ENCODE peak calls at places on chromosomes 3 and 15, in five cellular contexts. One of them, this sample, is unnamed.

GRCh38 chr3:116153174-116153573 is 292.1 kb downstream of the LSAMP start:
- DNase-seq in aorta: no peak
- DNase-seq in fibroblast of pulmonary artery: peak
- DNase-seq in fibroblast of lung: peak
- DNase-seq in bronchial epithelial cell: no peak
- DNase-seq in this sample: no peak

GRCh38 chr3:146256851-146257486 is 6.1 kb upstream of the PLSCR4 start:
- DNase-seq in aorta: no peak
- DNase-seq in fibroblast of pulmonary artery: peak
- DNase-seq in fibroblast of lung: peak
- DNase-seq in bronchial epithelial cell: no peak
- DNase-seq in this sample: peak

GRCh38 chr3:155352900-155353490 is 59.5 kb upstream of the STRIT1 start:
- DNase-seq in aorta: no peak
- DNase-seq in fibroblast of pulmonary artery: peak
- DNase-seq in fibroblast of lung: peak
- DNase-seq in bronchial epithelial cell: peak
- DNase-seq in this sample: no peak

GRCh38 chr3:172617976-172618375 is 92.9 kb downstream of the NCEH1 start:
- DNase-seq in aorta: no peak
- DNase-seq in fibroblast of pulmonary artery: no peak
- DNase-seq in fibroblast of lung: no peak
- DNase-seq in bronchial epithelial cell: no peak
- DNase-seq in this sample: no peak

GRCh38 chr15:68228971-68229385 is 550 bp downstream of the CLN6 start:
- DNase-seq in aorta: no peak
- DNase-seq in fibroblast of pulmonary artery: no peak
- DNase-seq in fibroblast of lung: no peak
- DNase-seq in bronchial epithelial cell: peak
- DNase-seq in this sample: no peak

GRCh38 chr3:29281265-29282228 is 676 bp downstream of the RBMS3 start:
- DNase-seq in aorta: peak
- DNase-seq in fibroblast of pulmonary artery: peak
- DNase-seq in fibroblast of lung: peak
- DNase-seq in bronchial epithelial cell: peak
- DNase-seq in this sample: no peak

GRCh38 chr15:98674336-98674735 is 26.0 kb downstream of the IGF1R start:
- DNase-seq in aorta: no peak
- DNase-seq in fibroblast of pulmonary artery: peak
- DNase-seq in fibroblast of lung: no peak
- DNase-seq in bronchial epithelial cell: peak
- DNase-seq in this sample: no peak

GRCh38 chr15:85770722-85771041 is 24.0 kb downstream of the KLHL25 start:
- DNase-seq in aorta: no peak
- DNase-seq in fibroblast of pulmonary artery: no peak
- DNase-seq in fibroblast of lung: no peak
- DNase-seq in bronchial epithelial cell: no peak
- DNase-seq in this sample: no peak

GRCh38 chr3:64909757-64910475 is 222.1 kb upstream of the ADAMTS9 start:
- DNase-seq in aorta: no peak
- DNase-seq in fibroblast of pulmonary artery: no peak
- DNase-seq in fibroblast of lung: no peak
- DNase-seq in bronchial epithelial cell: no peak
- DNase-seq in this sample: no peak

GRCh38 chr15:45634442-45635190 is at the start of gene SQOR:
- DNase-seq in aorta: peak
- DNase-seq in fibroblast of pulmonary artery: peak
- DNase-seq in fibroblast of lung: peak
- DNase-seq in bronchial epithelial cell: peak
- DNase-seq in this sample: no peak

GRCh38 chr3:17745894-17746293 is 3.5 kb upstream of the TBC1D5 start:
- DNase-seq in aorta: no peak
- DNase-seq in fibroblast of pulmonary artery: no peak
- DNase-seq in fibroblast of lung: no peak
- DNase-seq in bronchial epithelial cell: no peak
- DNase-seq in this sample: no peak

GRCh38 chr3:80060664-80061063 is 292.9 kb upstream of the ROBO1 start:
- DNase-seq in aorta: no peak
- DNase-seq in fibroblast of pulmonary artery: peak
- DNase-seq in fibroblast of lung: peak
- DNase-seq in bronchial epithelial cell: no peak
- DNase-seq in this sample: no peak

GRCh38 chr15:60390231-60390630 is 7.6 kb downstream of the ANXA2 start:
- DNase-seq in aorta: no peak
- DNase-seq in fibroblast of pulmonary artery: no peak
- DNase-seq in fibroblast of lung: no peak
- DNase-seq in bronchial epithelial cell: peak
- DNase-seq in this sample: no peak

GRCh38 chr15:70792171-70792573 is 28.8 kb upstream of the UACA start:
- DNase-seq in aorta: no peak
- DNase-seq in fibroblast of pulmonary artery: peak
- DNase-seq in fibroblast of lung: no peak
- DNase-seq in bronchial epithelial cell: peak
- DNase-seq in this sample: no peak

GRCh38 chr15:91548588-91548987 is 304.9 kb upstream of the SLCO3A1 start:
- DNase-seq in aorta: no peak
- DNase-seq in fibroblast of pulmonary artery: peak
- DNase-seq in fibroblast of lung: peak
- DNase-seq in bronchial epithelial cell: no peak
- DNase-seq in this sample: no peak

GRCh38 chr3:186365202-186365974 is 3.4 kb upstream of the DGKG start:
- DNase-seq in aorta: peak
- DNase-seq in fibroblast of pulmonary artery: no peak
- DNase-seq in fibroblast of lung: no peak
- DNase-seq in bronchial epithelial cell: no peak
- DNase-seq in this sample: no peak

GRCh38 chr3:7917443-7918151 is 584.0 kb upstream of the LMCD1 start:
- DNase-seq in aorta: no peak
- DNase-seq in fibroblast of pulmonary artery: no peak
- DNase-seq in fibroblast of lung: no peak
- DNase-seq in bronchial epithelial cell: no peak
- DNase-seq in this sample: no peak

GRCh38 chr3:45180899-45181298 is 34.7 kb upstream of the CDCP1 start:
- DNase-seq in aorta: no peak
- DNase-seq in fibroblast of pulmonary artery: no peak
- DNase-seq in fibroblast of lung: no peak
- DNase-seq in bronchial epithelial cell: no peak
- DNase-seq in this sample: no peak

GRCh38 chr3:196147116-196147515 is 64.1 kb downstream of the ZDHHC19 start:
- DNase-seq in aorta: no peak
- DNase-seq in fibroblast of pulmonary artery: no peak
- DNase-seq in fibroblast of lung: no peak
- DNase-seq in bronchial epithelial cell: no peak
- DNase-seq in this sample: no peak

GRCh38 chr3:19077388-19077787 is 70.9 kb upstream of the KCNH8 start:
- DNase-seq in aorta: no peak
- DNase-seq in fibroblast of pulmonary artery: no peak
- DNase-seq in fibroblast of lung: no peak
- DNase-seq in bronchial epithelial cell: no peak
- DNase-seq in this sample: no peak

GRCh38 chr3:24548278-24548677 is 53.6 kb upstream of the THRB start:
- DNase-seq in aorta: no peak
- DNase-seq in fibroblast of pulmonary artery: no peak
- DNase-seq in fibroblast of lung: peak
- DNase-seq in bronchial epithelial cell: peak
- DNase-seq in this sample: no peak

GRCh38 chr3:155991847-155992246 is 121.4 kb downstream of the GMPS start:
- DNase-seq in aorta: no peak
- DNase-seq in fibroblast of pulmonary artery: no peak
- DNase-seq in fibroblast of lung: no peak
- DNase-seq in bronchial epithelial cell: peak
- DNase-seq in this sample: no peak

GRCh38 chr15:74696808-74697207 is 984 bp upstream of the EDC3 start:
- DNase-seq in aorta: no peak
- DNase-seq in fibroblast of pulmonary artery: no peak
- DNase-seq in fibroblast of lung: no peak
- DNase-seq in bronchial epithelial cell: no peak
- DNase-seq in this sample: no peak

GRCh38 chr15:58472221-58472620 is 40.4 kb downstream of the LIPC start:
- DNase-seq in aorta: no peak
- DNase-seq in fibroblast of pulmonary artery: peak
- DNase-seq in fibroblast of lung: no peak
- DNase-seq in bronchial epithelial cell: peak
- DNase-seq in this sample: no peak

GRCh38 chr15:36645106-36645505 is 65.7 kb downstream of the CDIN1 start:
- DNase-seq in aorta: no peak
- DNase-seq in fibroblast of pulmonary artery: peak
- DNase-seq in fibroblast of lung: peak
- DNase-seq in bronchial epithelial cell: peak
- DNase-seq in this sample: no peak

GRCh38 chr3:43885908-43886618 is 195.3 kb downstream of the ABHD5 start:
- DNase-seq in aorta: no peak
- DNase-seq in fibroblast of pulmonary artery: no peak
- DNase-seq in fibroblast of lung: no peak
- DNase-seq in bronchial epithelial cell: no peak
- DNase-seq in this sample: no peak

GRCh38 chr15:71294636-71295241 is 179.5 kb downstream of the THSD4 start:
- DNase-seq in aorta: no peak
- DNase-seq in fibroblast of pulmonary artery: peak
- DNase-seq in fibroblast of lung: peak
- DNase-seq in bronchial epithelial cell: peak
- DNase-seq in this sample: no peak

GRCh38 chr3:119659584-119660291 is 651 bp downstream of the POPDC2 start:
- DNase-seq in aorta: no peak
- DNase-seq in fibroblast of pulmonary artery: no peak
- DNase-seq in fibroblast of lung: no peak
- DNase-seq in bronchial epithelial cell: no peak
- DNase-seq in this sample: no peak
- H3K4me3 ChIP-seq in aorta: no peak
- H3K4me3 ChIP-seq in fibroblast of pulmonary artery: no peak
- H3K4me3 ChIP-seq in fibroblast of lung: no peak
- H3K4me3 ChIP-seq in bronchial epithelial cell: no peak
- H3K4me3 ChIP-seq in this sample: no peak

DNA sequence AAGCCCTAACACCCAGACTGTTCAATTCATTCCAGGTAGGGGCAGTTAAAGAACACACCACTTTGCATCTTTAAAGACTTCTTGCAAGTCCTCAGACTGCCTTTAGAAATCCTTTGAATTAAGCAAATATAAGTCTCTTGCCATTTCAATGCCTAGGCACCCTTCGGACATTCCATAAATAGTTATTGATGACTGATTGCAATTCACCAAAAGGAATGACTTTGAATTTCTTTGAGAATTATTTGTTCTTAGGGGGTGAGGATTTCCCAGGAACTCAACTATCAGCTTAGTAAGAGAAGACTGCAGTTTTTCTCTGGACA is 477 bp upstream of the MYEF2 start:
- DNase-seq in aorta: no peak
- DNase-seq in fibroblast of pulmonary artery: no peak
- DNase-seq in fibroblast of lung: no peak
- DNase-seq in bronchial epithelial cell: no peak
- DNase-seq in this sample: no peak
- H3K4me3 ChIP-seq in aorta: peak
- H3K4me3 ChIP-seq in fibroblast of pulmonary artery: peak
- H3K4me3 ChIP-seq in fibroblast of lung: no peak
- H3K4me3 ChIP-seq in bronchial epithelial cell: peak
- H3K4me3 ChIP-seq in this sample: peak

GRCh38 chr3:177441281-177441812 is 244.1 kb upstream of the TBL1XR1 start:
- DNase-seq in aorta: no peak
- DNase-seq in fibroblast of pulmonary artery: no peak
- DNase-seq in fibroblast of lung: peak
- DNase-seq in bronchial epithelial cell: no peak
- DNase-seq in this sample: no peak

GRCh38 chr3:177440456-177441105 is 243.3 kb upstream of the TBL1XR1 start:
- DNase-seq in aorta: no peak
- DNase-seq in fibroblast of pulmonary artery: no peak
- DNase-seq in fibroblast of lung: no peak
- DNase-seq in bronchial epithelial cell: peak
- DNase-seq in this sample: no peak

GRCh38 chr3:177443469-177443868 is 246.2 kb upstream of the TBL1XR1 start:
- DNase-seq in aorta: no peak
- DNase-seq in fibroblast of pulmonary artery: peak
- DNase-seq in fibroblast of lung: peak
- DNase-seq in bronchial epithelial cell: peak
- DNase-seq in this sample: no peak

GRCh38 chr3:177439729-177440269 is 242.5 kb upstream of the TBL1XR1 start:
- DNase-seq in aorta: no peak
- DNase-seq in fibroblast of pulmonary artery: peak
- DNase-seq in fibroblast of lung: peak
- DNase-seq in bronchial epithelial cell: no peak
- DNase-seq in this sample: no peak

DNA sequence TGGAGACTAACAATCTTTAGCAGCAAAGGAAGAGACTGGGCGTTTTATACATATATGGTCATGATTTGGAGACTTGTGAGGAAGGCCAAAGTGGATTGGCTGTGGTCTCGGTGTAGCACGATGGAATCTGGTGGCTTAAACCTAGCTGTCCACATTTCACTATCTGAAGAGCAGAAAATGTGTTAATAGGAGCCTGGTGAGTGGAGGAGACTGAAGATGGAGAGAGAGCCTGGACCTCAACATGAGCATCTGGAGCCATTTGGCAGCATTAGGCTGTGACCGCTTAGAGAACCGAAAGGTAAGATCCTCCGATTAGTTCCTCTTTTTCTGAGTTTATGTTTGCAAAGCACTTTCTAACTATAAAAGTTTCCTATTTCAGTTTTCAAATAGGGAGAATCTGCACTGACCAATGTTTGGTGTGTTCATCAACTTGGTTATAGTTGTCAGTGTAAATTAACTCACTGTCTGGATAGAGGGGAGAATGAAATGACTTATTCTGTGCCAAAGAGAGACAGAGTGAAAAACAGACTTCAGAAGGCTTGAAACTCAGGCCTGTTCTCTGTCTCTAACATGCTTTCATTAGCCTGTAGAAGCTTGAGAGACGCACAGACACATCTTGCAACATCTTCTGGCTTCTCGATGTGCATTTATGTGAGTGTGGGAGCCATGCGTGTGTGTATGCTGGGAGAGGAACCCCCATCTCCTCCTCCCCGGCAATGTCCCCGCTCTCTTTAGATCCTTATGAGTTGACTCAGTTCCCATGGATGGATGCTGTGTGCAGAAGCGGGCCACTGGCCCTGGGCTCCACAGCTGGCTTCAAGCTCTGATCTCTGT is 244.7 kb upstream of the TBL1XR1 start:
- DNase-seq in aorta: no peak
- DNase-seq in fibroblast of pulmonary artery: no peak
- DNase-seq in fibroblast of lung: peak
- DNase-seq in bronchial epithelial cell: no peak
- DNase-seq in this sample: no peak
- H3K4me3 ChIP-seq in aorta: no peak
- H3K4me3 ChIP-seq in fibroblast of pulmonary artery: no peak
- H3K4me3 ChIP-seq in fibroblast of lung: peak
- H3K4me3 ChIP-seq in bronchial epithelial cell: no peak
- H3K4me3 ChIP-seq in this sample: no peak

GRCh38 chr3:113557374-113557773 is 25.0 kb downstream of the SIDT1 start:
- DNase-seq in aorta: no peak
- DNase-seq in fibroblast of pulmonary artery: peak
- DNase-seq in fibroblast of lung: no peak
- DNase-seq in bronchial epithelial cell: peak
- DNase-seq in this sample: no peak

GRCh38 chr3:113556556-113557335 is 24.4 kb downstream of the SIDT1 start:
- DNase-seq in aorta: no peak
- DNase-seq in fibroblast of pulmonary artery: no peak
- DNase-seq in fibroblast of lung: no peak
- DNase-seq in bronchial epithelial cell: no peak
- DNase-seq in this sample: no peak

GRCh38 chr3:113560265-113560664 is 27.9 kb downstream of the SIDT1 start:
- DNase-seq in aorta: no peak
- DNase-seq in fibroblast of pulmonary artery: no peak
- DNase-seq in fibroblast of lung: no peak
- DNase-seq in bronchial epithelial cell: no peak
- DNase-seq in this sample: no peak

GRCh38 chr3:113559011-113559410 is 26.7 kb downstream of the SIDT1 start:
- DNase-seq in aorta: no peak
- DNase-seq in fibroblast of pulmonary artery: no peak
- DNase-seq in fibroblast of lung: no peak
- DNase-seq in bronchial epithelial cell: peak
- DNase-seq in this sample: no peak

GRCh38 chr3:113560845-113561623 is 28.7 kb downstream of the SIDT1 start:
- DNase-seq in aorta: no peak
- DNase-seq in fibroblast of pulmonary artery: peak
- DNase-seq in fibroblast of lung: peak
- DNase-seq in bronchial epithelial cell: peak
- DNase-seq in this sample: no peak
- H3K4me3 ChIP-seq in aorta: no peak
- H3K4me3 ChIP-seq in fibroblast of pulmonary artery: no peak
- H3K4me3 ChIP-seq in fibroblast of lung: no peak
- H3K4me3 ChIP-seq in bronchial epithelial cell: no peak
- H3K4me3 ChIP-seq in this sample: no peak